ENCODE peak calls at places on chromosome 4, in six cellular contexts. K, R, L, M, Z and Q are unnamed samples.

GRCh38 chr4:4762909-4763814 is 96.3 kb upstream of the MSX1 start:
- DNase-seq in K (no peak), R (peak), L (no peak), M (no peak), Z (peak), Q (no peak)

GRCh38 chr4:121698119-121698732 is 1.4 kb upstream of the ANXA5 start:
- DNase-seq in K (no peak), R (no peak), L (no peak), M (no peak), Z (no peak), Q (no peak)

GRCh38 chr4:6701371-6701770 is 7.7 kb downstream of the S100P start:
- DNase-seq in K (no peak), R (peak), L (no peak), M (no peak), Z (no peak), Q (no peak)

GRCh38 chr4:52244773-52245360 is 193.8 kb downstream of the SPATA18 start:
- DNase-seq in K (peak), R (no peak), L (no peak), M (no peak), Z (no peak), Q (no peak)

GRCh38 chr4:103050736-103051436 is 25.7 kb downstream of the SLC9B2 start:
- DNase-seq in K (no peak), R (peak), L (no peak), M (no peak), Z (no peak), Q (no peak)

GRCh38 chr4:167218022-167218608 is 16.2 kb downstream of the SPOCK3 start:
- DNase-seq in K (no peak), R (no peak), L (no peak), M (no peak), Z (no peak), Q (no peak)

GRCh38 chr4:174873931-174874330 is 44.2 kb upstream of the ADAM29 start:
- DNase-seq in K (no peak), R (peak), L (no peak), M (no peak), Z (peak), Q (peak)

GRCh38 chr4:48193096-48193836 is 59.2 kb upstream of the TXK start:
- DNase-seq in K (no peak), R (no peak), L (no peak), M (no peak), Z (no peak), Q (no peak)

GRCh38 chr4:158071931-158072330 is 100.9 kb downstream of the GASK1B start:
- DNase-seq in K (no peak), R (no peak), L (no peak), M (no peak), Z (no peak), Q (peak)

GRCh38 chr4:57190651-57191481 is 80.7 kb upstream of the IGFBP7 start:
- DNase-seq in K (peak), R (peak), L (peak), M (no peak), Z (peak), Q (peak)

GRCh38 chr4:53507671-53508286 is 83.5 kb downstream of the LNX1 start:
- DNase-seq in K (peak), R (no peak), L (no peak), M (no peak), Z (peak), Q (peak)

GRCh38 chr4:121307441-121308327 is 73.1 kb downstream of the QRFPR start:
- DNase-seq in K (no peak), R (peak), L (no peak), M (no peak), Z (peak), Q (peak)

GRCh38 chr4:105162123-105162796 is 15.6 kb downstream of the TET2 start:
- DNase-seq in K (no peak), R (no peak), L (no peak), M (no peak), Z (no peak), Q (no peak)